ENCODE peak calls at places on chromosomes 3 and 15, in six cellular contexts. P is AG09309, H is ovary, K is IMR-90, A is HL-60, G is heart left ventricle. M is an unnamed sample.

GRCh38 chr3:102156426-102156825 is 278.4 kb upstream of the ZPLD1 start:
- DNase-seq in P (no peak), H (no peak), K (peak; percentile 95), A (no peak), G (no peak), M (no peak)

GRCh38 chr3:151156618-151157216 is 46.3 kb downstream of the GPR171 start:
- DNase-seq in P (no peak), H (no peak), K (peak; percentile 61), A (peak; percentile 58), G (no peak), M (peak; percentile 45)

GRCh38 chr15:26690778-26691177 is 82.1 kb downstream of the GABRB3 start:
- DNase-seq in P (no peak), H (no peak), K (no peak), A (no peak), G (no peak), M (no peak)

GRCh38 chr15:50225897-50226296 is 39.6 kb downstream of the HDC start:
- DNase-seq in P (no peak), H (no peak), K (no peak), A (no peak), G (no peak), M (no peak)

GRCh38 chr3:152466784-152467183 is 198.1 kb downstream of the MBNL1 start:
- DNase-seq in P (peak; percentile 71), H (no peak), K (peak; percentile 74), A (no peak), G (no peak), M (no peak)

GRCh38 chr15:101583284-101583683 is 68.9 kb downstream of the TM2D3 start:
- DNase-seq in P (no peak), H (no peak), K (no peak), A (no peak), G (no peak), M (no peak)

GRCh38 chr3:55792010-55792409 is 304.9 kb upstream of the WNT5A start:
- DNase-seq in P (no peak), H (no peak), K (no peak), A (peak; percentile 50), G (no peak), M (no peak)

GRCh38 chr3:14646589-14647413 is 4.8 kb upstream of the CCDC174 start:
- DNase-seq in P (no peak), H (no peak), K (no peak), A (peak; percentile 60), G (no peak), M (no peak)

GRCh38 chr3:180913582-180914404 is 1.3 kb downstream of the FXR1 start:
- DNase-seq in P (no peak), H (no peak), K (peak; percentile 58), A (no peak), G (no peak), M (no peak)

GRCh38 chr3:100609963-100610362 is 562 bp downstream of the ADGRG7 start:
- DNase-seq in P (no peak), H (no peak), K (no peak), A (no peak), G (no peak), M (no peak)

GRCh38 chr15:65824031-65824743 is 32.1 kb upstream of the DENND4A start:
- DNase-seq in P (no peak), H (peak; percentile 70), K (peak; percentile 70), A (peak; percentile 44), G (no peak), M (peak; percentile 68)

GRCh38 chr15:66843581-66843980 is 141.5 kb downstream of the SMAD6 start:
- DNase-seq in P (no peak), H (no peak), K (no peak), A (no peak), G (no peak), M (no peak)

GRCh38 chr15:65790692-65791334 is 1.3 kb downstream of the DENND4A start:
- DNase-seq in P (no peak), H (peak; percentile 29), K (peak; percentile 47), A (no peak), G (no peak), M (no peak)

GRCh38 chr15:67813104-67813634 is 12.1 kb upstream of the SKOR1 start:
- DNase-seq in P (no peak), H (no peak), K (no peak), A (no peak), G (no peak), M (no peak)

GRCh38 chr3:155805204-155805801 is 775 bp downstream of the C3orf33 start:
- DNase-seq in P (no peak), H (peak; percentile 45), K (no peak), A (peak; percentile 38), G (peak; percentile 52), M (no peak)

GRCh38 chr3:53773586-53774368 is 72.4 kb downstream of the CHDH start:
- DNase-seq in P (peak; percentile 86), H (peak; percentile 40), K (peak; percentile 89), A (no peak), G (no peak), M (no peak)

GRCh38 chr15:70299931-70300858 is 202.5 kb upstream of the TLE3 start:
- DNase-seq in P (no peak), H (no peak), K (no peak), A (no peak), G (no peak), M (no peak)

GRCh38 chr3:184523825-184524615 is 37.6 kb upstream of the EPHB3 start:
- DNase-seq in P (no peak), H (no peak), K (peak; percentile 67), A (no peak), G (no peak), M (no peak)

GRCh38 chr3:115861166-115861733 is 237.9 kb downstream of the GAP43 start:
- DNase-seq in P (no peak), H (no peak), K (no peak), A (no peak), G (no peak), M (no peak)

GRCh38 chr15:27059610-27060202 is 88.7 kb downstream of the GABRG3 start:
- DNase-seq in P (no peak), H (no peak), K (peak; percentile 11), A (peak; percentile 46), G (no peak), M (peak; percentile 80)

GRCh38 chr15:32864051-32864450 is 146.2 kb downstream of the GREM1 start:
- DNase-seq in P (no peak), H (no peak), K (no peak), A (no peak), G (no peak), M (no peak)

GRCh38 chr3:172043233-172043632 is 3.9 kb downstream of the FNDC3B start:
- DNase-seq in P (no peak), H (no peak), K (no peak), A (no peak), G (no peak), M (no peak)

GRCh38 chr15:87715252-87715651 is 541.3 kb downstream of the NTRK3 start:
- DNase-seq in P (no peak), H (no peak), K (no peak), A (no peak), G (no peak), M (no peak)

GRCh38 chr3:66392512-66392911 is 108.3 kb downstream of the LRIG1 start:
- DNase-seq in P (no peak), H (no peak), K (no peak), A (no peak), G (no peak), M (no peak)

GRCh38 chr3:58176827-58177489 is 33.8 kb downstream of the DNASE1L3 start:
- DNase-seq in P (no peak), H (no peak), K (no peak), A (no peak), G (no peak), M (no peak)

GRCh38 chr3:119602676-119603075 is 5.0 kb downstream of the PLA1A start:
- DNase-seq in P (no peak), H (no peak), K (no peak), A (no peak), G (no peak), M (no peak)

GRCh38 chr3:119601154-119601553 is 3.5 kb downstream of the PLA1A start:
- DNase-seq in P (no peak), H (no peak), K (no peak), A (no peak), G (no peak), M (no peak)

GRCh38 chr3:119598410-119599098 is 869 bp downstream of the PLA1A start:
- DNase-seq in P (no peak), H (no peak), K (no peak), A (no peak), G (no peak), M (no peak)

GRCh38 chr3:119599558-119600174 is 2.0 kb downstream of the PLA1A start:
- DNase-seq in P (no peak), H (no peak), K (no peak), A (no peak), G (no peak), M (peak; percentile 8)

DNA sequence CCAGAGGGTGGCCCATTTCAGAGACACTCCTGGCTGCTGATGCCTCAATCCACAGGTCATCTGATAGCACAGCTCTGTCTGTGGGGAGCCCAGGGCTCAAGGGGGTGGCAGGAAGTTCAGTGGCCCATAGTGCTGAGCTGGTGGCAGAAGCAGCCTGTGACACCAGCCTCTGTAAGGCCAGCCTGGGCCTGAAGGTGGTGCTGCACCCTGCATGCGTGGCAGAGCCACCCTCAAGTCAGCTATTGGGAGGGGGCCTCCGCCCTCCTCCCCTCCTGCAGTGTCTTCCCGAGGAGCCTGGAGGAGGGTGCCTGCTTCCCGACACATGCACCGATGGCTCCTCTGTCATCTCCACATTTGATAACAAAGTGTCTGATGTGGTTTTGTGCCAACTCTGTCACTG is 3.0 kb downstream of the PLA1A start:
- DNase-seq in P (no peak), H (no peak), K (no peak), A (peak; percentile 13), G (peak; percentile 53), M (peak; percentile 7)
- TF ChIP-seq CTCF in P (peak; percentile 39), H (no peak), K (peak; percentile 29), A (no peak), G (peak; percentile 61), M (peak; percentile 32)

GRCh38 chr3:139357899-139358298 is 14.1 kb downstream of the MRPS22 start:
- DNase-seq in P (no peak), H (no peak), K (no peak), A (no peak), G (no peak), M (no peak)

GRCh38 chr3:139354661-139355060 is 10.8 kb downstream of the MRPS22 start:
- DNase-seq in P (no peak), H (no peak), K (no peak), A (no peak), G (no peak), M (no peak)

GRCh38 chr3:139355502-139355901 is 11.7 kb downstream of the MRPS22 start:
- DNase-seq in P (peak; percentile 39), H (peak; percentile 31), K (peak; percentile 56), A (no peak), G (no peak), M (no peak)

GRCh38 chr3:139355937-139356336 is 12.1 kb downstream of the MRPS22 start:
- DNase-seq in P (no peak), H (no peak), K (no peak), A (no peak), G (no peak), M (no peak)

GRCh38 chr3:139353920-139354556 is 10.2 kb downstream of the MRPS22 start:
- DNase-seq in P (no peak), H (no peak), K (peak; percentile 71), A (peak; percentile 36), G (no peak), M (peak; percentile 53)
- TF ChIP-seq CTCF in P (peak; percentile 82), H (no peak), K (peak; percentile 84), A (peak; percentile 74), G (peak; percentile 54), M (peak; percentile 19)

GRCh38 chr3:43009547-43009946 is 30.4 kb downstream of the GASK1A start:
- DNase-seq in P (no peak), H (no peak), K (no peak), A (no peak), G (no peak), M (no peak)
- TF ChIP-seq CTCF in P (no peak), H (no peak), K (no peak), A (no peak), G (no peak), M (no peak)

GRCh38 chr3:195081242-195081963 is 189.6 kb downstream of the XXYLT1 start:
- DNase-seq in P (no peak), H (no peak), K (peak; percentile 78), A (no peak), G (peak; percentile 27), M (no peak)
- TF ChIP-seq CTCF in P (no peak), H (no peak), K (no peak), A (no peak), G (no peak), M (no peak)

M was measured in endothelial cell.